ENCODE peak calls at places on chromosomes 7 and 10, in nine cellular contexts. L, H, C, I, O, B, X, K and W are unnamed samples.

GRCh38 chr7:90446137-90446899 is 23.1 kb upstream of the PTTG1IP2 start:
- DNase-seq in H (no peak), X (no peak), B (no peak), C (no peak), K (no peak), L (no peak), O (no peak), I (no peak), W (no peak)

GRCh38 chr7:91656486-91657237 is 223.8 kb downstream of the MTERF1 start:
- DNase-seq in X (peak), K (no peak), B (peak), I (no peak), O (no peak), H (no peak), C (no peak), L (no peak), W (no peak)

GRCh38 chr7:2936301-2936700 is 92.2 kb upstream of the GNA12 start:
- DNase-seq in B (no peak), I (no peak), O (no peak), L (no peak), C (no peak), H (no peak), X (no peak), K (no peak), W (peak)

GRCh38 chr7:102321351-102322201 is 34.7 kb downstream of the SPDYE6 start:
- DNase-seq in K (no peak), B (no peak), I (no peak), C (no peak), O (no peak), X (no peak), L (no peak), H (no peak), W (peak)

GRCh38 chr10:13001041-13001886 is at the start of gene CCDC3:
- DNase-seq in C (peak), L (no peak), X (peak), H (peak), I (peak), O (no peak), B (no peak), K (no peak), W (no peak)

GRCh38 chr7:144818516-144818915 is 17.3 kb downstream of the TPK1 start:
- DNase-seq in C (no peak), K (no peak), I (no peak), O (no peak), H (no peak), L (no peak), B (peak), X (peak), W (no peak)

GRCh38 chr10:18400911-18401260 is 250.5 kb downstream of the NSUN6 start:
- DNase-seq in X (no peak), O (no peak), B (no peak), L (no peak), K (no peak), H (peak), C (peak), I (no peak), W (no peak)

GRCh38 chr7:42625391-42625790 is 286.5 kb downstream of the C7orf25 start:
- DNase-seq in C (no peak), B (peak), O (no peak), H (no peak), K (no peak), I (no peak), L (no peak), X (no peak), W (no peak)

GRCh38 chr10:93813507-93814465 is 56.0 kb downstream of the LGI1 start:
- DNase-seq in H (peak), I (peak), K (no peak), L (no peak), B (peak), X (peak), C (peak), O (peak), W (no peak)